ENCODE peak calls at places on chromosomes 16 and 17, in five cellular contexts. A is RWPE1, G is SK-N-SH, X is Calu3, F is epithelial cell of esophagus. B is an unnamed sample.

GRCh38 chr17:61647044-61647443 is 56.0 kb upstream of the NACA2 start:
- DNase-seq in A (no peak), X (no peak), F (no peak), G (no peak), B (no peak)

GRCh38 chr17:67129283-67129682 is 84.9 kb downstream of the CACNG1 start:
- DNase-seq in A (no peak), G (no peak), F (no peak), X (no peak), B (no peak)

GRCh38 chr16:5415123-5415522 is 317.5 kb upstream of the EEF2KMT start:
- DNase-seq in F (no peak), X (no peak), A (no peak), G (no peak), B (no peak)

GRCh38 chr17:15341385-15341849 is at the start of gene TEKT3:
- DNase-seq in F (peak; percentile 55), A (peak; percentile 59), G (peak; percentile 94), X (peak; percentile 78), B (peak; percentile 85)

GRCh38 chr17:62737513-62737912 is 70.6 kb downstream of the MARCHF10 start:
- DNase-seq in X (no peak), A (no peak), F (peak; percentile 86), G (no peak), B (no peak)

GRCh38 chr16:85042126-85042525 is 14.5 kb downstream of the KIAA0513 start:
- DNase-seq in F (no peak), A (no peak), G (no peak), X (no peak), B (no peak)

GRCh38 chr17:55664287-55664686 is 58.4 kb downstream of the TMEM100 start:
- DNase-seq in G (no peak), X (no peak), F (no peak), A (no peak), B (no peak)

GRCh38 chr16:83031524-83031923 is 404.8 kb downstream of the CDH13 start:
- DNase-seq in A (no peak), G (no peak), X (no peak), F (no peak), B (no peak)

GRCh38 chr16:3690991-3691720 is 26.2 kb downstream of the TRAP1 start:
- DNase-seq in A (no peak), G (no peak), X (no peak), F (no peak), B (peak; percentile 11)

GRCh38 chr17:83012873-83013778 is 66.3 kb upstream of the METRNL start:
- DNase-seq in F (peak; percentile 8), X (no peak), G (peak; percentile 41), A (no peak), B (no peak)

GRCh38 chr16:13480801-13481200 is 439.2 kb upstream of the ERCC4 start:
- DNase-seq in X (no peak), G (no peak), F (peak; percentile 16), A (peak; percentile 4), B (no peak)

GRCh38 chr17:76561332-76561731 is 21.5 kb downstream of the PRCD start:
- DNase-seq in G (no peak), A (no peak), F (no peak), X (no peak), B (no peak)

GRCh38 chr17:40038882-40039513 is 15.2 kb downstream of the MED24 start:
- DNase-seq in G (peak; percentile 80), X (peak; percentile 92), A (no peak), F (peak; percentile 47), B (peak; percentile 82)

GRCh38 chr17:13031718-13032350 is 14.0 kb upstream of the ELAC2 start:
- DNase-seq in F (peak; percentile 54), G (peak; percentile 48), A (peak; percentile 49), X (peak; percentile 42), B (peak; percentile 28)

GRCh38 chr16:11034005-11034404 is 89.6 kb downstream of the CLEC16A start:
- DNase-seq in A (no peak), G (no peak), X (no peak), F (peak; percentile 81), B (peak; percentile 48)

GRCh38 chr17:57255182-57255775 is 1.0 kb upstream of the MSI2 start:
- DNase-seq in A (no peak), F (no peak), X (no peak), G (no peak), B (no peak)

DNA sequence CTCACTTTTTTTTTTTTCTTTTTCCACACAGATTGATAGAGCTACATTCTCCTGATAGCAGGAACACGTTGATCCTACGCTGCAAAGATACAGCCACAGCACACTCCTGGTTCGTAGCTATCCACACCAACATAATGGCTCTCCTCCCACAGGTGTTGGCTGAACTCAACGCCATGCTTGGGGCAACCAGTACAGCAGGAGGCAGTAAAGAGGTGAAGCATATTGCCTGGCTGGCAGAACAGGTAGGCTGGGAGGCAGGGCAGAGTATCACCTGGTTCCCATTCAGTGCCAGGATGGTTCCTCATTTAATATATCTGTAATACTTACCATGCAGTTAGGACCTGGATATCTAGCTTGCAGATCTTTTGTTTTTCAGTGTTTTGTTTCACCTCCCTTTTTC is 51.1 kb upstream of the VPS4A start:
- DNase-seq in A (no peak), G (no peak), F (no peak), X (no peak), B (no peak)
- TF ChIP-seq CTCF in A (no peak), G (no peak), F (peak; percentile 13), X (no peak), B (no peak)

GRCh38 chr17:19867654-19868395 is at the start of gene ULK2:
- DNase-seq in G (peak; percentile 91), F (peak; percentile 75), X (peak; percentile 51), A (peak; percentile 52), B (peak; percentile 32)
- TF ChIP-seq CTCF in G (no peak), F (no peak), X (no peak), A (peak; percentile 30), B (no peak)

GRCh38 chr16:794853-795466 is 5.6 kb downstream of the GNG13 start:
- DNase-seq in F (no peak), A (no peak), G (no peak), X (no peak), B (no peak)
- TF ChIP-seq CTCF in F (no peak), A (no peak), G (no peak), X (no peak), B (no peak)

DNA sequence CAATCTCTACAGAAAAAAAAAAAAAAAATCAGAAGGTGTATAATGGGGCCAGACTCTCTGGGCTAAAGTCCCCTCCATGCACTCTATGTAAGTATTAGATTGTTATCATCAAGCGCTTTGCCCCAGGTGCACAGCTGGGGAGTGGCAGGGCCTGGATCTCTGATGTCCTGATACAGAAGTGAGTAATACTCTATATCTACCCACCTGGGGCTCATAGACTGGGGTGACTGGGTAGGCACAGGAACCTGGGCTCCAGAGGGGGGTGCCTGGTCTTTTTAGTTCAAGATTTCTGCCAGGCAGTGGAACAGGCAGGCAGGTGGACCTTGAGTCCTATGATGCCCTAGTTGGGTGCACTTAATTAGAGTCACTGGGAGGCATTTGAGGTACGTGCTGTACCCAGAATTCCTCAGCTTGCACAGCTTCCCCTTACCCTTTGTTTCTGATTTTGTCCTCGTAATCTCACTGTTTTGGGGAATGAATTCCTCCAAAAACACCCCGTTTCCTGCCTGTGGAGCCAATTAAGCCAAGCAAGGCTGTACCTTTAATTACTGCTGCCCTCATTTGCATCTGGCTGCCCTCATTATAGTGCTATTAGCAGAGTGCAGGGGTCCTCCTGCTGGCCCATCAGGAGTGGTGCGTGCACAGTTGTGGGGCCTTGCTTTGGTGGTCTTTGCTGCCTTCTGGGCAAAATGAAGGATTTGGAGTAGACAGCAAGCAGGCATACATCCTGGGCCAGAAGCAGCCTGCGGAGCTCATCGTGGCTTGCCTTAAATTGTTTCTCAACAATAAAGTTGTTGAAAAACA is 239.0 kb downstream of the SNX29 start:
- DNase-seq in X (no peak), G (peak; percentile 41), F (no peak), A (no peak), B (no peak)
- TF ChIP-seq CTCF in X (peak; percentile 47), G (peak; percentile 37), F (no peak), A (no peak), B (no peak)

GRCh38 chr17:8153957-8154607 is 1.9 kb upstream of the PER1 start:
- DNase-seq in A (peak; percentile 92), F (peak; percentile 98), G (peak; percentile 81), X (peak; percentile 95), B (peak; percentile 99)

GRCh38 chr17:8153550-8153956 is 1.3 kb upstream of the PER1 start:
- DNase-seq in F (peak; percentile 98), G (no peak), A (peak; percentile 80), X (peak; percentile 84), B (peak; percentile 78)

GRCh38 chr17:8156174-8156992 is 4.2 kb upstream of the PER1 start:
- DNase-seq in A (peak; percentile 100), F (peak; percentile 100), G (peak; percentile 92), X (peak; percentile 98), B (peak; percentile 100)

GRCh38 chr17:8154608-8155152 is 2.5 kb upstream of the PER1 start:
- DNase-seq in A (no peak), X (no peak), G (no peak), F (no peak), B (no peak)

GRCh38 chr17:8155341-8156173 is 3.4 kb upstream of the PER1 start:
- DNase-seq in F (no peak), G (no peak), A (no peak), X (no peak), B (no peak)
- TF ChIP-seq CTCF in F (peak; percentile 11), G (no peak), A (no peak), X (no peak), B (no peak)

DNA sequence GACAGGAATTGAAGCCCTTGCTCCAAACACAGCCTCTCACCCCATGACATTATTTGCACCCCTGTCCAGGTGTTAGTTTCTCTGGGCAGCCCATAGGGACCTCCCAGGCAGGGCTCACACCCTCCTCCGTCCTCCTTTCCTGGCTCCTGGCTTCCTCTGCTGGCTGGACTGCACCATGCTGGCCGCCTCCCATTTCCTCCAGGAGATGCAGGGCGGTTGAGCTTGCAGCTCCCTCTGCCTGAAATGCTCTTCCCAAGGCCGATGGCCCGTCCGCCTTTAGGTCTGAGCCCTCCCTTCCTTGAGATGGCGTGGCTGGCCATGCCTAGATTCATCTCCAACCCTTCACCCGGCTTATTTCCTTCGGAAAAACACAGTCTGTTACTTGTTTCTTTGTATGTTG is 334.8 kb downstream of the SNX29 start:
- DNase-seq in F (no peak), A (no peak), X (no peak), G (no peak), B (no peak)
- TF ChIP-seq CTCF in F (no peak), A (no peak), X (no peak), G (no peak), B (no peak)

GRCh38 chr17:35433075-35433894 is 985 bp upstream of the SLFN12 start:
- DNase-seq in G (no peak), A (peak; percentile 90), X (peak; percentile 84), F (peak; percentile 99), B (peak; percentile 59)
- TF ChIP-seq CTCF in G (peak; percentile 39), A (no peak), X (no peak), F (no peak), B (no peak)

DNA sequence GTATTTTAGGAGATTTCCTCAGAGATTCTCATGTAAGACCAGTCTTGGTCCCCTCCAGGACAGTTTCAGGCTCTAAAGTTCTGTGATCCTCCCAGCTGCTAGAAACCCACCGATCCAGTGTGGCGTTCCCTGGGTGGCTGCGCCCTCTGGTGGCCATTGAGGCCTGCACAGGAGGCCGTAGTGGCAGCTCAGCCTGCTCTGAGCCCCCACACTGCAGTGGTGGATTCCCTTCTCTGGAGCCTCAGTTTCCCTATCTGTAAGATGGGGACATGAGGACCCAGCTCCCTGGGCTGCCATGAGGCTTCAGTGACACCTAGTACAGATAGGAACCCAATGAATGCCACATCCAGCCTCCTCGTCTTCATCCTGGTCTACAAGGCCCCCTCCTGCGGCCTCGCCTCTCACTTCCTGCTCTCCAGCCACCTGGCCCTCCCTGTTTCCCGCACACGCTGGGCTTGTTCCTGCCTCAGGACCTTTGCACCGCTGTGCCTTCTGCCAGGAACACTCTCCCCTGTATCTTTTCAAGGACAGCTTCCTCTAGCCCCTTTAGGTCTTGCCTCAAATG is 16.5 kb downstream of the CCDC102A start:
- DNase-seq in A (peak; percentile 78), G (peak; percentile 94), X (peak; percentile 90), F (peak; percentile 65), B (peak; percentile 52)
- TF ChIP-seq CTCF in A (peak; percentile 96), G (peak; percentile 98), X (peak; percentile 99), F (peak; percentile 98), B (peak; percentile 80)